ENCODE peak calls at places on chromosomes 16 and 17, in ten cellular contexts. U, K, W, D, Y, G, S, O, Q and V are unnamed samples.

GRCh38 chr17:3554440-3554839 is 3.2 kb downstream of the TRPV3 start:
- DNase-seq in D (no peak), S (no peak), Q (no peak), O (no peak), W (no peak), K (no peak), U (no peak), Y (no peak), G (no peak), V (no peak)

GRCh38 chr17:80755650-80756405 is 211.2 kb downstream of the RPTOR start:
- DNase-seq in U (no peak), G (no peak), Q (no peak), O (no peak), W (no peak), S (no peak), D (no peak), K (no peak), Y (no peak), V (no peak)

GRCh38 chr16:50626868-50627267 is 54.2 kb downstream of the SNX20 start:
- DNase-seq in D (no peak), W (no peak), O (no peak), Q (no peak), G (no peak), Y (no peak), S (no peak), U (no peak), K (no peak), V (no peak)

GRCh38 chr16:28321700-28322411 is 29.5 kb downstream of the SBK1 start:
- DNase-seq in Q (peak; percentile 15), W (no peak), G (no peak), S (no peak), Y (peak; percentile 43), D (peak; percentile 28), K (no peak), O (peak; percentile 32), U (peak; percentile 31), V (peak; percentile 7)

GRCh38 chr17:71428897-71429296 is 691.9 kb upstream of the SOX9 start:
- DNase-seq in W (no peak), K (no peak), G (no peak), D (no peak), Q (no peak), S (no peak), O (no peak), U (no peak), Y (no peak), V (no peak)

GRCh38 chr16:73214825-73215481 is 167.0 kb upstream of the ZFHX3 start:
- DNase-seq in W (no peak), Q (peak; percentile 97), O (no peak), G (no peak), D (peak; percentile 34), K (peak; percentile 65), S (no peak), U (peak; percentile 56), Y (no peak), V (peak; percentile 100)

GRCh38 chr16:80366023-80366422 is 174.8 kb upstream of the DYNLRB2 start:
- DNase-seq in W (no peak), Y (peak; percentile 44), U (no peak), S (no peak), G (no peak), D (no peak), K (no peak), O (no peak), Q (no peak), V (no peak)

GRCh38 chr17:31294839-31295488 is 2.1 kb downstream of the OMG start:
- DNase-seq in Y (no peak), S (no peak), W (no peak), U (peak; percentile 43), G (no peak), Q (peak; percentile 27), D (peak; percentile 33), K (no peak), O (no peak), V (peak; percentile 31)

GRCh38 chr17:7041607-7042506 is 2.0 kb downstream of the SLC16A11 start:
- DNase-seq in S (no peak), W (no peak), Y (no peak), O (no peak), Q (no peak), U (peak; percentile 16), G (peak; percentile 74), K (no peak), D (no peak), V (no peak)

GRCh38 chr17:81229666-81229920 is 6.8 kb upstream of the CEP131 start:
- DNase-seq in Q (no peak), S (no peak), O (no peak), D (no peak), K (no peak), Y (no peak), G (no peak), W (no peak), U (no peak), V (no peak)

GRCh38 chr17:48051706-48052486 is 3.7 kb downstream of the NFE2L1 start:
- DNase-seq in S (peak; percentile 96), K (no peak), Q (peak; percentile 85), Y (peak; percentile 60), W (no peak), D (peak; percentile 99), G (no peak), O (peak; percentile 85), U (peak; percentile 98), V (peak; percentile 92)
- TF ChIP-seq CTCF in S (no peak), K (peak; percentile 24), Q (peak; percentile 20), Y (no peak), W (no peak), D (peak; percentile 30), G (no peak), O (peak; percentile 16), U (peak; percentile 18), V (no peak)

GRCh38 chr16:74778646-74779045 is 4.0 kb upstream of the FA2H start:
- DNase-seq in O (no peak), S (no peak), W (no peak), D (no peak), U (no peak), Y (no peak), K (no peak), Q (no peak), G (no peak), V (no peak)

GRCh38 chr16:74776926-74777325 is 2.3 kb upstream of the FA2H start:
- DNase-seq in U (no peak), Y (no peak), D (no peak), Q (no peak), K (no peak), S (no peak), O (no peak), G (no peak), W (no peak), V (no peak)

GRCh38 chr16:74773431-74774222 is 993 bp downstream of the FA2H start:
- DNase-seq in Q (no peak), O (no peak), G (no peak), K (no peak), U (no peak), D (no peak), W (no peak), S (no peak), Y (no peak), V (no peak)

GRCh38 chr16:74774223-74775139 is at the start of gene FA2H:
- DNase-seq in O (peak; percentile 86), D (peak; percentile 23), W (peak; percentile 77), K (no peak), U (peak; percentile 18), Y (peak; percentile 90), S (peak; percentile 35), Q (peak; percentile 8), G (peak; percentile 94), V (no peak)

GRCh38 chr16:74775255-74775654 is 635 bp upstream of the FA2H start:
- DNase-seq in S (no peak), Q (no peak), D (no peak), G (no peak), O (no peak), U (no peak), W (no peak), K (no peak), Y (no peak), V (no peak)
- H3K4me3 ChIP-seq in S (no peak overlapping the region), Q (no peak overlapping the region), D (no peak overlapping the region), G (peak overlapping the region; percentile 28), O (peak overlapping the region; percentile 77), U (no peak overlapping the region), W (peak overlapping the region; percentile 54), K (no peak overlapping the region), Y (no peak overlapping the region), V (no peak overlapping the region)

GRCh38 chr16:79327836-79328235 is 272.7 kb downstream of the MAF start:
- DNase-seq in G (no peak), W (no peak), U (no peak), Q (no peak), O (no peak), Y (no peak), K (no peak), D (no peak), S (no peak), V (no peak)
- TF ChIP-seq CTCF in G (no peak), W (no peak), U (no peak), Q (no peak), O (no peak), Y (no peak), K (no peak), D (no peak), S (no peak), V (no peak)

GRCh38 chr16:21645261-21645721 is 7.1 kb downstream of the IGSF6 start:
- DNase-seq in O (no peak), S (no peak), U (peak; percentile 45), K (no peak), Q (peak; percentile 47), G (no peak), D (no peak), Y (no peak), W (no peak), V (peak; percentile 25)

GRCh38 chr16:21646091-21646490 is 6.3 kb downstream of the IGSF6 start:
- DNase-seq in S (no peak), Q (no peak), K (no peak), D (no peak), G (no peak), W (no peak), O (no peak), Y (no peak), U (peak; percentile 33), V (no peak)

GRCh38 chr16:21646721-21647561 is 5.5 kb downstream of the IGSF6 start:
- DNase-seq in O (no peak), Y (peak; percentile 57), U (no peak), S (no peak), Q (no peak), W (no peak), G (no peak), K (no peak), D (no peak), V (no peak)

GRCh38 chr16:21649196-21649595 is 3.2 kb downstream of the IGSF6 start:
- DNase-seq in D (no peak), K (no peak), O (no peak), G (no peak), S (no peak), Y (no peak), Q (no peak), U (no peak), W (no peak), V (no peak)

DNA sequence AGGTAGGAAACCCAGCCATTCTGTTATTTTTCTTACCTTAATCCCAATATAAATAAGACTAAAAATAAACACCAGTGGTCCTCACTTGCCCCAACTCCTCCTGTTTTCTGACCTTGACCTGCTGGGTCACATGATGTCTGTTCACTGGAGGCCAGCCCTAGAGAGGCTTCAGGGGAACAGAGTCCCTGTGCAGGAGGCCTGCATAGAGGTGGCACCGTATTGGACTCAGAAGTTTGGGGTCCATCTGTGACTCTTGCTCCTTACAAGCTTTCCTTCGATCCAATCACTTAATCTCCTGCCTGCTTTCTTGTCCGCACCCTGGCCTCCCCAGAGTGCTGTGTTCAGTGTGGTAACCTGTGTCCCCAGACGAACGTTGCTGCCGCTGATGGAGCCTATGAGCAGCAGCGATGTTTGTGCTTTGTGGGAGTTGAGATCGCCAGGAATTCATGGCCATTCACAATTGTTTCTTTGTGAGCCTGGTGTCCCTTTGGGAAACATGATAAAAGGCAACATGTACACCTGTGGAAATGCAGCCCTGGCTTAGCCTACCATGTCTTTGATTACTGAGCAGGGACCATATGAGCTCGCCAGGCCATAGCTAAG is 4.7 kb downstream of the IGSF6 start:
- DNase-seq in Y (no peak), G (no peak), U (no peak), S (no peak), W (no peak), K (no peak), Q (no peak), O (peak; percentile 45), D (no peak), V (no peak)
- H3K4me3 ChIP-seq in Y (no peak overlapping the region), G (no peak overlapping the region), U (no peak overlapping the region), S (no peak overlapping the region), W (no peak overlapping the region), K (no peak overlapping the region), Q (no peak overlapping the region), O (no peak overlapping the region), D (no peak overlapping the region), V (no peak overlapping the region)